ENCODE peak calls at places on chromosomes 16 and 17, in six cellular contexts. V, C, U, T, F and Z are unnamed samples.

GRCh38 chr16:85735225-85735722 is 15.6 kb downstream of the C16orf74 start:
- DNase-seq in U (no peak), F (no peak), C (no peak), V (no peak), T (no peak), Z (no peak)

GRCh38 chr17:79913896-79914812 is 74.9 kb upstream of the CBX4 start:
- DNase-seq in C (no peak), T (no peak), F (no peak), U (no peak), V (no peak), Z (no peak)

GRCh38 chr16:12672986-12673385 is 130.7 kb downstream of the CPPED1 start:
- DNase-seq in U (no peak), F (no peak), V (no peak), T (no peak), C (no peak), Z (no peak)

GRCh38 chr16:57235128-57236092 is 9.6 kb upstream of the ARL2BP start:
- DNase-seq in V (peak), C (no peak), T (peak), U (peak), F (peak), Z (peak)

GRCh38 chr16:89721644-89722391 is 481 bp downstream of the ZNF276 start:
- DNase-seq in U (peak), C (peak), V (peak), T (no peak), F (peak), Z (peak)

GRCh38 chr16:28192811-28193529 is 18.8 kb downstream of the XPO6 start:
- DNase-seq in V (no peak), U (no peak), F (no peak), T (no peak), C (no peak), Z (no peak)

GRCh38 chr17:35289222-35289621 is 46.4 kb downstream of the SLFN5 start:
- DNase-seq in V (no peak), C (no peak), U (no peak), F (no peak), T (no peak), Z (no peak)

GRCh38 chr17:1038459-1039118 is 41.7 kb downstream of the TIMM22 start:
- DNase-seq in F (no peak), U (no peak), V (no peak), T (no peak), C (no peak), Z (no peak)

GRCh38 chr16:10622036-10622921 is 41.9 kb upstream of the EMP2 start:
- DNase-seq in V (no peak), F (no peak), C (peak), U (no peak), T (no peak), Z (no peak)

GRCh38 chr16:3935921-3936320 is 55.4 kb upstream of the CREBBP start:
- DNase-seq in V (no peak), U (no peak), C (no peak), T (no peak), F (no peak), Z (no peak)

GRCh38 chr17:83160443-83161297 is 81.3 kb downstream of the METRNL start:
- DNase-seq in C (no peak), T (no peak), V (no peak), F (no peak), U (no peak), Z (no peak)

GRCh38 chr17:61345825-61346628 is 53.6 kb upstream of the TBX2 start:
- DNase-seq in C (no peak), T (no peak), F (no peak), U (no peak), V (no peak), Z (no peak)

GRCh38 chr17:45906927-45907622 is 12.7 kb downstream of the MAPT start:
- DNase-seq in U (no peak), T (no peak), C (no peak), V (no peak), F (no peak), Z (no peak)

GRCh38 chr17:14428640-14429029 is 127.8 kb downstream of the HS3ST3B1 start:
- DNase-seq in T (no peak), V (no peak), C (no peak), F (no peak), U (no peak), Z (no peak)

GRCh38 chr17:4940625-4941021 is 555 bp downstream of the RNF167 start:
- DNase-seq in F (no peak), U (no peak), C (no peak), T (no peak), V (no peak), Z (no peak)

GRCh38 chr16:56279132-56279531 is 87.8 kb downstream of the GNAO1 start:
- DNase-seq in C (no peak), V (no peak), U (no peak), F (no peak), T (no peak), Z (no peak)

GRCh38 chr17:33288954-33289353 is 4.1 kb downstream of the ASIC2 start:
- DNase-seq in C (no peak), T (no peak), U (no peak), V (no peak), F (no peak), Z (no peak)

GRCh38 chr17:39485555-39485954 is 24.3 kb downstream of the CDK12 start:
- DNase-seq in F (peak), V (peak), C (no peak), T (no peak), U (peak), Z (peak)

GRCh38 chr16:49597796-49598195 is 224.2 kb downstream of the C16orf78 start:
- DNase-seq in U (no peak), F (no peak), T (no peak), C (no peak), V (no peak), Z (no peak)

GRCh38 chr17:49055181-49055927 is 58.2 kb downstream of the IGF2BP1 start:
- DNase-seq in T (no peak), V (no peak), F (no peak), C (no peak), U (no peak), Z (no peak)

GRCh38 chr17:81039854-81040758 is 5.2 kb downstream of the BAIAP2 start:
- DNase-seq in U (peak), T (no peak), C (no peak), V (peak), F (peak), Z (peak)

GRCh38 chr17:2222901-2223616 is 80.5 kb downstream of the SMG6 start:
- DNase-seq in U (peak), T (no peak), V (peak), F (peak), C (peak), Z (peak)

GRCh38 chr17:43753488-43754129 is 5.0 kb downstream of the SOST start:
- DNase-seq in U (no peak), F (no peak), T (no peak), V (no peak), C (no peak), Z (no peak)

GRCh38 chr16:14511798-14512131 is 118.3 kb downstream of the PARN start:
- DNase-seq in F (no peak), T (no peak), U (no peak), C (no peak), V (no peak), Z (no peak)

GRCh38 chr17:42101513-42102292 is 3.4 kb upstream of the ZNF385C start:
- DNase-seq in F (peak), C (peak), U (peak), V (peak), T (peak), Z (peak)

GRCh38 chr17:42494673-42495072 is 36.0 kb downstream of the ATP6V0A1 start:
- DNase-seq in U (no peak), T (no peak), V (no peak), C (no peak), F (no peak), Z (no peak)

GRCh38 chr16:89113661-89114060 is 20.0 kb downstream of the ACSF3 start:
- DNase-seq in V (no peak), C (no peak), T (no peak), F (no peak), U (no peak), Z (no peak)

GRCh38 chr17:50841277-50841948 is 6.0 kb downstream of the WFIKKN2 start:
- DNase-seq in T (no peak), C (no peak), U (no peak), V (no peak), F (no peak), Z (no peak)

GRCh38 chr17:50837980-50838954 is 2.9 kb downstream of the WFIKKN2 start:
- DNase-seq in C (no peak), U (no peak), V (no peak), F (no peak), T (no peak), Z (no peak)

GRCh38 chr17:50839591-50840310 is 4.4 kb downstream of the WFIKKN2 start:
- DNase-seq in F (no peak), T (no peak), V (no peak), C (no peak), U (no peak), Z (no peak)

GRCh38 chr17:50841949-50842354 is 6.6 kb downstream of the WFIKKN2 start:
- DNase-seq in V (peak), F (peak), U (peak), T (peak), C (peak), Z (peak)

DNA sequence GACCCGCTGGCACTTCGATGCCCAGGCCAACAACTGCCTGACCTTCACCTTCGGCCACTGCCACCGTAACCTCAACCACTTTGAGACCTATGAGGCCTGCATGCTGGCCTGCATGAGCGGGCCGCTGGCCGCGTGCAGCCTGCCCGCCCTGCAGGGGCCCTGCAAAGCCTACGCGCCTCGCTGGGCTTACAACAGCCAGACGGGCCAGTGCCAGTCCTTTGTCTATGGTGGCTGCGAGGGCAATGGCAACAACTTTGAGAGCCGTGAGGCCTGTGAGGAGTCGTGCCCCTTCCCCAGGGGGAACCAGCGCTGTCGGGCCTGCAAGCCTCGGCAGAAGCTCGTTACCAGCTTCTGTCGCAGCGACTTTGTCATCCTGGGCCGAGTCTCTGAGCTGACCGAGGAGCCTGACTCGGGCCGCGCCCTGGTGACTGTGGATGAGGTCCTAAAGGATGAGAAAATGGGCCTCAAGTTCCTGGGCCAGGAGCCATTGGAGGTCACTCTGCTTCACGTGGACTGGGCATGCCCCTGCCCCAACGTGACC is 5.0 kb downstream of the WFIKKN2 start:
- DNase-seq in T (no peak), C (no peak), F (no peak), V (no peak), U (no peak), Z (no peak)
- H3K4me3 ChIP-seq in T (no peak), C (no peak), F (no peak), V (no peak), U (no peak), Z (no peak)

GRCh38 chr17:64544742-64545141 is 38.0 kb downstream of the CEP95 start:
- DNase-seq in V (no peak), C (no peak), F (no peak), T (no peak), U (no peak), Z (no peak)

GRCh38 chr17:64546716-64547115 is 39.9 kb downstream of the CEP95 start:
- DNase-seq in C (no peak), V (no peak), T (no peak), U (no peak), F (no peak), Z (no peak)

GRCh38 chr17:64547354-64547753 is 40.6 kb downstream of the CEP95 start:
- DNase-seq in F (no peak), V (no peak), U (no peak), C (no peak), T (no peak), Z (no peak)
- H3K4me3 ChIP-seq in F (no peak), V (no peak), U (no peak), C (no peak), T (no peak), Z (no peak)

GRCh38 chr16:2194852-2195315 is 1.5 kb downstream of the CASKIN1 start:
- DNase-seq in V (peak), U (peak), C (no peak), F (peak), T (peak), Z (peak)

GRCh38 chr16:2196981-2197511 is 641 bp upstream of the CASKIN1 start:
- DNase-seq in T (no peak), U (no peak), F (no peak), C (no peak), V (no peak), Z (no peak)

GRCh38 chr16:2194166-2194834 is 2.1 kb downstream of the CASKIN1 start:
- DNase-seq in U (peak), T (no peak), V (peak), C (no peak), F (no peak), Z (peak)

GRCh38 chr16:2196162-2196980 is at the start of gene CASKIN1:
- DNase-seq in C (no peak), F (no peak), U (peak), T (no peak), V (peak), Z (no peak)

DNA sequence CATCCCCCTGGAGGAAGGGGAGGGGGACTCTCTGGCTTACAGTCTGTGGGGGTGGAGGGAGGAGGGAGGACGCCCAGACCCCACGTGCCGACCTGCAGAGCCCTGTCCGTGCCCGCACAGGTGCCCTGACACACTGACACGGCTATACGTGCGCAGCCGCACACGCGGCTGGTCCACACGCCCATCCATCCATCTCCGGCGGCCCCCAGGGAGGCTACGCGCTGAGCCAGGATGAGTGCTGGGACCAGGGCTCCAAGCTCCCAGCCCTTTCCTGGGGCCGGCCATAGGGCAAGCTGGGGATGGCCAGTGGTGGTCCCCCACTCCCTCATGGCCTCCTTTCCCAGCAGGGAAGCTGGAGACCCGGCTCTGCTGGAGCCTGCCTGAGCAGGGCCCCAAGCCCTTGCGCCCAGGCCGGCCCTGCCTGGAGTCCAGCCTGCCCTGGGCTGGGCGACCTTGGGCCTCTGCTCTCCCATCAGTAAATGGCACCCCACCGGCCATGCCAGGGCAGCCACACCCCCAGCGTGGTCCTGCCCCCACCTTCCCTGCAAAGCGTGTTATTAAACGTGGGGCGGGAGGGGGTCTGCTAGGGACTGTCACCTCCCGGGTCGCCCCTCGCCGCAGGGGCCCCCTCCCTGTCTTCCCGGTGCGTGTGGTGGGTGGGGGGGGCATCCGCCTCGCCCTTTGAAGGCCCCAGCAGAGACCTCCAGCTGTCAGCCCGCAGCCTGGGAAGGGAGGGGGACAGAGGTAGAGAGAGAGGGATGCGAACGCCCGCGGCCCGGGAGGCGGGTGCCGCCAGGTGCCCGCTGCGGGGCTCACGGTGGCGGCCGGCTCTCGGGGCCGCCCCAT is 866 bp downstream of the CASKIN1 start:
- DNase-seq in C (no peak), T (no peak), F (no peak), V (no peak), U (no peak), Z (no peak)
- H3K4me3 ChIP-seq in C (peak), T (peak), F (no peak), V (peak), U (peak), Z (no peak)

GRCh38 chr17:21289175-21289901 is 4.8 kb downstream of the MAP2K3 start:
- DNase-seq in T (no peak), C (no peak), V (no peak), F (no peak), U (no peak), Z (no peak)
- H3K4me3 ChIP-seq in T (no peak), C (no peak), V (no peak), F (no peak), U (no peak), Z (no peak)

GRCh38 chr17:77667478-77667877 is 291.0 kb upstream of the TNRC6C start:
- DNase-seq in T (no peak), F (no peak), U (no peak), V (no peak), C (no peak), Z (no peak)
- H3K4me3 ChIP-seq in T (no peak), F (no peak), U (no peak), V (no peak), C (no peak), Z (no peak)

DNA sequence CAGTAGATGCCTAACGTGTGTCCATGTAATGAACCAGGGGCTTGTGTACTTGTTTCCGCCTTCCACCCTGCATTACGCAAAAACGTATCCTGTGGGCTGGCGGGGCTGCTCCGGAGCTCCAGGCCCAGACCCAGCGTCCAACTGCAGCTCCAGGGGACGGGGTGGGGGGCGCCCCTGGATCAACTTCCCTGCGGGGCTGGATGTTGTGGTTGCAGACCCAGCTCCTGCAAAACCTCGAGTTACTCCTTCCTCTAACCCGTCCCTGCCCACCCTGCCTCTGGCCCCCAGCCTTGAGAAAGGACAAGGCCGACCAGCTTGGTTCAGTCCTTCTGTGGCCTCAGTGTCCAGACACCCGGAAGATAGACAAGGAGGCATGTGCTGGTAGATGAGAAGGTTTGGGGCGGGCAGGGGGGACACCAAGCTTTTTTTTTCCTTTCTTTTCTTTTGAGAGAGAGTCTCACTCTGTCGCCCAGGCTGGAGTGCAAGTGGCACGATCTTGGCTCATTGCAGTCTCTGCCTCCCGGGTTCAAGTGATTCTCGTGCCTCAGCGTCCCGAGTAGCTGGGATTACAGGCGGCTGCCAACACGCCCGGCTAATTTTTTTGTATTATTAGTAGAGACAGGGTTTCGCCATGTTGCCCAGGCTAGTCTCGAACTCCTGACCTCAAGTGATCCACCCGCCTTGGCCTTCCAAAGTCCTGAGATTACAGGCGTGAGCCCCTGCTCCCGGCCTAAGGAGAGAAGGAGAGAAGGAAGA is 731 bp upstream of the EXOC7 start:
- DNase-seq in T (peak), V (no peak), U (no peak), C (no peak), F (no peak), Z (no peak)
- H3K4me3 ChIP-seq in T (peak), V (peak), U (peak), C (peak), F (peak), Z (peak)

GRCh38 chr16:53090591-53091507 is 36.1 kb downstream of the CHD9 start:
- DNase-seq in C (peak), F (peak), V (peak), U (peak), T (peak), Z (peak)
- H3K4me3 ChIP-seq in C (no peak), F (no peak), V (no peak), U (no peak), T (no peak), Z (peak)